ENCODE peak calls at places on chromosomes 5 and 9, in seven cellular contexts. One of them, this sample, is unnamed.
A peak's percentile ranks its signal among the peaks of the same experiment; 100 is the strongest.

GRCh38 chr5:56463944-56464571 is 230.9 kb upstream of the ANKRD55 start:
- DNase-seq in mesendoderm: no peak
- DNase-seq in trophoblast cell: no peak
- DNase-seq in mesenchymal stem cell: no peak
- DNase-seq in neuronal stem cell: no peak
- DNase-seq in IMR-90: no peak
- DNase-seq in H9: no peak
- DNase-seq in this sample: no peak

GRCh38 chr5:108629779-108630178 is 117.9 kb upstream of the FER start:
- DNase-seq in mesendoderm: no peak
- DNase-seq in IMR-90: no peak
- DNase-seq in H9: no peak
- DNase-seq in trophoblast cell: no peak
- DNase-seq in mesenchymal stem cell: no peak
- DNase-seq in neuronal stem cell: no peak
- DNase-seq in this sample: no peak

GRCh38 chr5:136629125-136629790 is 263.9 kb upstream of the TRPC7 start:
- DNase-seq in neuronal stem cell: no peak
- DNase-seq in IMR-90: no peak
- DNase-seq in H9: no peak
- DNase-seq in mesendoderm: peak; percentile 84
- DNase-seq in mesenchymal stem cell: no peak
- DNase-seq in trophoblast cell: no peak
- DNase-seq in this sample: no peak

GRCh38 chr9:131735238-131736181 is 4.4 kb downstream of the RAPGEF1 start:
- DNase-seq in mesenchymal stem cell: no peak
- DNase-seq in trophoblast cell: no peak
- DNase-seq in mesendoderm: no peak
- DNase-seq in neuronal stem cell: no peak
- DNase-seq in IMR-90: no peak
- DNase-seq in H9: no peak
- DNase-seq in this sample: no peak

GRCh38 chr5:133730346-133730745 is 118.0 kb upstream of the FSTL4 start:
- DNase-seq in mesendoderm: no peak
- DNase-seq in mesenchymal stem cell: no peak
- DNase-seq in H9: no peak
- DNase-seq in IMR-90: no peak
- DNase-seq in neuronal stem cell: no peak
- DNase-seq in trophoblast cell: no peak
- DNase-seq in this sample: no peak

GRCh38 chr9:115115924-115116323 is 2.0 kb downstream of the TNC start:
- DNase-seq in trophoblast cell: peak; percentile 50
- DNase-seq in H9: no peak
- DNase-seq in mesendoderm: no peak
- DNase-seq in mesenchymal stem cell: peak; percentile 43
- DNase-seq in IMR-90: peak; percentile 82
- DNase-seq in neuronal stem cell: no peak
- DNase-seq in this sample: no peak

GRCh38 chr5:36276864-36277263 is 24.8 kb downstream of the RANBP3L start:
- DNase-seq in trophoblast cell: no peak
- DNase-seq in IMR-90: no peak
- DNase-seq in H9: no peak
- DNase-seq in mesenchymal stem cell: no peak
- DNase-seq in neuronal stem cell: no peak
- DNase-seq in mesendoderm: no peak
- DNase-seq in this sample: no peak

GRCh38 chr5:88923623-88924619 is 40.9 kb upstream of the MEF2C start:
- DNase-seq in trophoblast cell: no peak
- DNase-seq in mesendoderm: no peak
- DNase-seq in IMR-90: no peak
- DNase-seq in neuronal stem cell: no peak
- DNase-seq in H9: no peak
- DNase-seq in mesenchymal stem cell: no peak
- DNase-seq in this sample: no peak

GRCh38 chr9:113563856-113564514 is 100.5 kb downstream of the RGS3 start:
- DNase-seq in mesenchymal stem cell: no peak
- DNase-seq in H9: no peak
- DNase-seq in IMR-90: no peak
- DNase-seq in mesendoderm: no peak
- DNase-seq in trophoblast cell: no peak
- DNase-seq in neuronal stem cell: no peak
- DNase-seq in this sample: no peak

GRCh38 chr9:105059260-105059659 is 131.3 kb upstream of the ABCA1 start:
- DNase-seq in H9: no peak
- DNase-seq in mesenchymal stem cell: no peak
- DNase-seq in trophoblast cell: no peak
- DNase-seq in IMR-90: no peak
- DNase-seq in mesendoderm: no peak
- DNase-seq in neuronal stem cell: no peak
- DNase-seq in this sample: no peak

GRCh38 chr9:120891255-120891954 is 14.4 kb upstream of the PHF19 start:
- DNase-seq in mesenchymal stem cell: peak; percentile 36
- DNase-seq in IMR-90: peak; percentile 50
- DNase-seq in trophoblast cell: no peak
- DNase-seq in H9: no peak
- DNase-seq in neuronal stem cell: no peak
- DNase-seq in mesendoderm: no peak
- DNase-seq in this sample: no peak

GRCh38 chr5:10229306-10230048 is 20.2 kb downstream of the ATPSCKMT start:
- DNase-seq in IMR-90: peak; percentile 91
- DNase-seq in H9: no peak
- DNase-seq in neuronal stem cell: no peak
- DNase-seq in trophoblast cell: no peak
- DNase-seq in mesendoderm: no peak
- DNase-seq in mesenchymal stem cell: peak; percentile 16
- DNase-seq in this sample: no peak

GRCh38 chr5:105905392-105905791 is 1765.3 kb downstream of the EFNA5 start:
- DNase-seq in neuronal stem cell: no peak
- DNase-seq in trophoblast cell: no peak
- DNase-seq in mesenchymal stem cell: no peak
- DNase-seq in H9: no peak
- DNase-seq in IMR-90: no peak
- DNase-seq in mesendoderm: no peak
- DNase-seq in this sample: no peak

GRCh38 chr9:137582286-137582860 is 3.6 kb upstream of the DPH7 start:
- DNase-seq in neuronal stem cell: no peak
- DNase-seq in trophoblast cell: peak; percentile 8
- DNase-seq in IMR-90: no peak
- DNase-seq in H9: peak; percentile 61
- DNase-seq in mesendoderm: peak; percentile 37
- DNase-seq in mesenchymal stem cell: no peak
- DNase-seq in this sample: no peak

GRCh38 chr9:18855636-18856035 is 177.4 kb downstream of the SAXO1 start:
- DNase-seq in mesenchymal stem cell: no peak
- DNase-seq in trophoblast cell: no peak
- DNase-seq in neuronal stem cell: no peak
- DNase-seq in H9: no peak
- DNase-seq in mesendoderm: no peak
- DNase-seq in IMR-90: no peak
- DNase-seq in this sample: no peak

GRCh38 chr5:127941646-127942045 is 141.9 kb upstream of the SLC12A2 start:
- DNase-seq in mesendoderm: no peak
- DNase-seq in IMR-90: no peak
- DNase-seq in trophoblast cell: peak; percentile 49
- DNase-seq in neuronal stem cell: peak; percentile 54
- DNase-seq in H9: no peak
- DNase-seq in mesenchymal stem cell: peak; percentile 26
- DNase-seq in this sample: no peak

GRCh38 chr9:5111696-5112095 is 73.7 kb downstream of the INSL6 start:
- DNase-seq in IMR-90: no peak
- DNase-seq in H9: no peak
- DNase-seq in mesenchymal stem cell: no peak
- DNase-seq in mesendoderm: no peak
- DNase-seq in neuronal stem cell: no peak
- DNase-seq in trophoblast cell: no peak
- DNase-seq in this sample: no peak

GRCh38 chr9:86322973-86323644 is 31.1 kb downstream of the TUT7 start:
- DNase-seq in IMR-90: peak; percentile 83
- DNase-seq in H9: no peak
- DNase-seq in mesenchymal stem cell: peak; percentile 59
- DNase-seq in trophoblast cell: no peak
- DNase-seq in neuronal stem cell: no peak
- DNase-seq in mesendoderm: no peak
- DNase-seq in this sample: no peak

GRCh38 chr5:103907001-103907400 is 344.4 kb upstream of the NUDT12 start:
- DNase-seq in IMR-90: no peak
- DNase-seq in mesendoderm: no peak
- DNase-seq in neuronal stem cell: no peak
- DNase-seq in H9: no peak
- DNase-seq in trophoblast cell: no peak
- DNase-seq in mesenchymal stem cell: no peak
- DNase-seq in this sample: no peak

GRCh38 chr9:79912641-79913040 is 340.9 kb downstream of the TLE4 start:
- DNase-seq in mesendoderm: no peak
- DNase-seq in mesenchymal stem cell: no peak
- DNase-seq in neuronal stem cell: no peak
- DNase-seq in trophoblast cell: no peak
- DNase-seq in H9: no peak
- DNase-seq in IMR-90: no peak
- DNase-seq in this sample: no peak

GRCh38 chr5:134500699-134501430 is 24.6 kb upstream of the JADE2 start:
- DNase-seq in neuronal stem cell: no peak
- DNase-seq in mesendoderm: no peak
- DNase-seq in mesenchymal stem cell: no peak
- DNase-seq in H9: no peak
- DNase-seq in IMR-90: peak; percentile 54
- DNase-seq in trophoblast cell: peak; percentile 84
- DNase-seq in this sample: no peak

GRCh38 chr9:77893706-77894105 is 137.9 kb downstream of the GNAQ start:
- DNase-seq in IMR-90: no peak
- DNase-seq in mesenchymal stem cell: no peak
- DNase-seq in H9: no peak
- DNase-seq in mesendoderm: peak; percentile 78
- DNase-seq in trophoblast cell: no peak
- DNase-seq in neuronal stem cell: no peak
- DNase-seq in this sample: no peak

GRCh38 chr9:130299785-130300615 is 34.4 kb downstream of the HMCN2 start:
- DNase-seq in mesendoderm: no peak
- DNase-seq in neuronal stem cell: no peak
- DNase-seq in mesenchymal stem cell: no peak
- DNase-seq in IMR-90: no peak
- DNase-seq in trophoblast cell: no peak
- DNase-seq in H9: no peak
- DNase-seq in this sample: no peak

GRCh38 chr5:171424726-171425125 is 5.3 kb downstream of the FGF18 start:
- DNase-seq in neuronal stem cell: no peak
- DNase-seq in mesenchymal stem cell: no peak
- DNase-seq in mesendoderm: peak; percentile 84
- DNase-seq in IMR-90: no peak
- DNase-seq in H9: peak; percentile 62
- DNase-seq in trophoblast cell: no peak
- DNase-seq in this sample: no peak

GRCh38 chr9:129384887-129385614 is 207.0 kb upstream of the IER5L start:
- DNase-seq in trophoblast cell: no peak
- DNase-seq in H9: no peak
- DNase-seq in mesendoderm: no peak
- DNase-seq in mesenchymal stem cell: no peak
- DNase-seq in neuronal stem cell: no peak
- DNase-seq in IMR-90: no peak
- DNase-seq in this sample: no peak

GRCh38 chr9:21331676-21332402 is 3.4 kb downstream of the KLHL9 start:
- DNase-seq in mesendoderm: no peak
- DNase-seq in mesenchymal stem cell: no peak
- DNase-seq in IMR-90: peak; percentile 34
- DNase-seq in trophoblast cell: no peak
- DNase-seq in neuronal stem cell: no peak
- DNase-seq in H9: no peak
- DNase-seq in this sample: no peak
- H2BK120ac ChIP-seq in mesendoderm: no peak overlapping the region
- H2BK120ac ChIP-seq in mesenchymal stem cell: no peak overlapping the region
- H2BK120ac ChIP-seq in IMR-90: no peak overlapping the region
- H2BK120ac ChIP-seq in trophoblast cell: no peak overlapping the region
- H2BK120ac ChIP-seq in neuronal stem cell: no peak overlapping the region
- H2BK120ac ChIP-seq in H9: no peak overlapping the region
- H2BK120ac ChIP-seq in this sample: no peak overlapping the region

GRCh38 chr9:136363106-136363605 is 388 bp downstream of the DNLZ start:
- DNase-seq in mesenchymal stem cell: peak; percentile 93
- DNase-seq in trophoblast cell: peak; percentile 92
- DNase-seq in neuronal stem cell: peak; percentile 92
- DNase-seq in H9: peak; percentile 98
- DNase-seq in IMR-90: peak; percentile 91
- DNase-seq in mesendoderm: peak; percentile 96
- DNase-seq in this sample: peak; percentile 89
- H2BK120ac ChIP-seq in mesenchymal stem cell: peak overlapping the region; percentile 86
- H2BK120ac ChIP-seq in trophoblast cell: peak overlapping the region; percentile 28
- H2BK120ac ChIP-seq in neuronal stem cell: no peak overlapping the region
- H2BK120ac ChIP-seq in H9: no peak overlapping the region
- H2BK120ac ChIP-seq in IMR-90: peak overlapping the region; percentile 72
- H2BK120ac ChIP-seq in mesendoderm: peak overlapping the region; percentile 9
- H2BK120ac ChIP-seq in this sample: no peak overlapping the region

DNA sequence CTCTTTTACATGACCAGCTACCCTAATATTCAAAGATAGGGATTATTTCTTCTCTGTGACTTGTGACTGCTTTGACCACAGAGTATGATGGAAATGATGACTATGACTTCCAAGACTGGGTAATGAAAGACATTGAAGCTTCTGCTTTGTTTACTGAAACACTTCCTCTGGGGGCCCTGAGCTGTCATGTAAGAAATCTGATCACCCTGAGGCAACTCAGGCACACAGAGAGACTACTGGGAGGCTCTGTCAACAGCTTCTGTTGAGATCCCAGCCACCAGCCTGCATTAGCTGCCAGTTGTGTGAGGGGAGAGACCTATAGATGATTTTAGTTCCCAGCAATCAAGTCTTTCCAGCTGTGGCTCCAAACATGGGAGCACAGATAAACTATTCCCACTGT is 76.5 kb downstream of the KCTD16 start:
- DNase-seq in IMR-90: no peak
- DNase-seq in mesenchymal stem cell: peak; percentile 76
- DNase-seq in H9: no peak
- DNase-seq in neuronal stem cell: no peak
- DNase-seq in trophoblast cell: peak; percentile 8
- DNase-seq in mesendoderm: peak; percentile 40
- DNase-seq in this sample: no peak
- H2BK120ac ChIP-seq in IMR-90: no peak overlapping the region
- H2BK120ac ChIP-seq in mesenchymal stem cell: no peak overlapping the region
- H2BK120ac ChIP-seq in H9: no peak overlapping the region
- H2BK120ac ChIP-seq in neuronal stem cell: no peak overlapping the region
- H2BK120ac ChIP-seq in trophoblast cell: no peak overlapping the region
- H2BK120ac ChIP-seq in mesendoderm: no peak overlapping the region
- H2BK120ac ChIP-seq in this sample: no peak overlapping the region

GRCh38 chr9:75123696-75124095 is 35.4 kb downstream of the OSTF1 start:
- DNase-seq in mesendoderm: no peak
- DNase-seq in trophoblast cell: no peak
- DNase-seq in neuronal stem cell: no peak
- DNase-seq in IMR-90: no peak
- DNase-seq in H9: no peak
- DNase-seq in mesenchymal stem cell: no peak
- DNase-seq in this sample: no peak

GRCh38 chr9:75120661-75121060 is 32.3 kb downstream of the OSTF1 start:
- DNase-seq in IMR-90: no peak
- DNase-seq in neuronal stem cell: no peak
- DNase-seq in mesenchymal stem cell: no peak
- DNase-seq in trophoblast cell: no peak
- DNase-seq in H9: no peak
- DNase-seq in mesendoderm: no peak
- DNase-seq in this sample: no peak

GRCh38 chr9:75117572-75117971 is 29.3 kb downstream of the OSTF1 start:
- DNase-seq in trophoblast cell: no peak
- DNase-seq in mesenchymal stem cell: no peak
- DNase-seq in H9: no peak
- DNase-seq in neuronal stem cell: no peak
- DNase-seq in IMR-90: no peak
- DNase-seq in mesendoderm: no peak
- DNase-seq in this sample: no peak

GRCh38 chr9:75121914-75122558 is 33.7 kb downstream of the OSTF1 start:
- DNase-seq in neuronal stem cell: no peak
- DNase-seq in IMR-90: no peak
- DNase-seq in mesendoderm: no peak
- DNase-seq in H9: peak; percentile 45
- DNase-seq in trophoblast cell: no peak
- DNase-seq in mesenchymal stem cell: no peak
- DNase-seq in this sample: no peak
- H2BK120ac ChIP-seq in neuronal stem cell: no peak overlapping the region
- H2BK120ac ChIP-seq in IMR-90: no peak overlapping the region
- H2BK120ac ChIP-seq in mesendoderm: no peak overlapping the region
- H2BK120ac ChIP-seq in H9: no peak overlapping the region
- H2BK120ac ChIP-seq in trophoblast cell: no peak overlapping the region
- H2BK120ac ChIP-seq in mesenchymal stem cell: no peak overlapping the region
- H2BK120ac ChIP-seq in this sample: no peak overlapping the region

This sample was measured in H1.